ENCODE peak calls at places on chromosomes 2 and 18, in five cellular contexts. H is heart left ventricle, R is OCI-LY7, U is stomach, X is breast epithelium. E is an unnamed sample. For H3K9me3, the result is how much of the 10 kb centered on the place peaks cover.

GRCh38 chr18:58058720-58059119 is 14.7 kb downstream of the NEDD4L start:
- DNase-seq in R (no peak), U (no peak), X (no peak), H (no peak), E (no peak)

GRCh38 chr2:61181382-61182058 is 19.5 kb downstream of the C2orf74 start:
- DNase-seq in X (no peak), H (no peak), R (no peak), U (no peak), E (no peak)

GRCh38 chr2:182666674-182667320 is 49.3 kb upstream of the DNAJC10 start:
- DNase-seq in H (no peak), X (no peak), R (peak), U (no peak), E (no peak)

GRCh38 chr2:23602113-23602512 is 217.1 kb downstream of the KLHL29 start:
- DNase-seq in U (no peak), X (no peak), R (no peak), H (peak), E (no peak)

GRCh38 chr2:53768233-53768542 is 584 bp downstream of the CHAC2 start:
- DNase-seq in X (no peak), H (no peak), R (peak), U (no peak), E (peak)

GRCh38 chr2:241932895-241933174 is 63.3 kb downstream of the RTP5 start:
- DNase-seq in U (no peak), R (no peak), H (no peak), X (no peak), E (peak)

GRCh38 chr2:88071365-88071764 is 3.7 kb downstream of the SMYD1 start:
- DNase-seq in U (no peak), X (no peak), H (no peak), R (no peak), E (no peak)

GRCh38 chr2:129797489-129798300 is 181.8 kb upstream of the RAB6C start:
- DNase-seq in U (no peak), H (no peak), X (no peak), R (no peak), E (no peak)

GRCh38 chr18:58638446-58638845 is 9.6 kb upstream of the ALPK2 start:
- DNase-seq in R (peak), H (no peak), U (no peak), X (no peak), E (no peak)

GRCh38 chr2:236870401-236870800 is 215.3 kb upstream of the COPS8 start:
- DNase-seq in X (no peak), R (no peak), U (no peak), H (no peak), E (no peak)

GRCh38 chr2:218230882-218231281 is 13.9 kb downstream of the ARPC2 start:
- DNase-seq in U (peak), R (no peak), X (no peak), H (no peak), E (no peak)

GRCh38 chr2:172734711-172735645 is 667 bp upstream of the RAPGEF4 start:
- DNase-seq in U (no peak), X (no peak), H (no peak), R (no peak), E (no peak)

GRCh38 chr18:35478520-35479435 is 19.0 kb downstream of the INO80C start:
- DNase-seq in U (peak), R (no peak), X (no peak), H (no peak), E (no peak)

DNA sequence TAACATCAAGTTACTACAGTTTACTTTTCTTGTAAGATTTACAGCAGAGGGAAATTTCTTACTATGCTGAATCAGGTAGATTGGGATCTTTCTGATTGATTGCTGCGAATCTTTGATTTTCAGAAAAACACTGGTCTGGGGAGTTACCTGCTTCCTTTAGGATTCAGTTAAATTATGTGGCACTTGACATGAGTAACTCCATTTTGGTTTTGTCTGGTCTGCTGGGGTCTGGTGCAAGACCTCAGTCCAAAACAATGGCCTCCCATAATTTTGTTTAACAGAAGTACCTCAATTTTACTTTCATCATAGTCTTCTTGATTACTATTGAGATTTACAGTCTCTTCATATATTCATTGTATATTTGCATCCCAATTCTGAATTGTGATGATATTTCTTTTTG is 775.5 kb downstream of the TRIB2 start:
- DNase-seq in U (no peak), H (no peak), X (no peak), R (no peak), E (no peak)
- H3K9me3 ChIP-seq in U (under half), H (under half), X (under half), R (under half), E (under half)

DNA sequence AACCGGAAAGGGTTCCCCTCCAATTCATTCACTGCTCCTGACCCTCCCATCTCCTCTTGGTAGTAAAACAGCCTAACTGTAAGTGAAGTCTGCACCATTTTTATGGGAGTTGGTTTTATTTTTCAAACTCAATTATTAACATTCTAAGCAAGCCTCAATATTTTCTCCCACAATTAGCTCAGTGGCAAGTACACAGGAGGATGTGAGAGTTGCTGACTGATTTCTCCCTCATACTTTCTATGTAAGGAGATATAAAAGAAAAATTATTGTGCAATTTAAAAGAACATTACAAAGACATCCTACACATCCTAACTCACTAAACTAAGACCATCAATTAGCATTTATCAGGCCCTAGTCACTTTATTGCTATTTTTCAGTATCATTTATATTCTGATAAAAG is 73.9 kb downstream of the PIAS2 start:
- DNase-seq in R (no peak), X (no peak), H (no peak), U (no peak), E (no peak)
- H3K9me3 ChIP-seq in R (under half), X (under half), H (under half), U (under half), E (under half)

GRCh38 chr18:71673954-71674353 is 870.2 kb downstream of the CBLN2 start:
- DNase-seq in X (no peak), R (no peak), H (no peak), U (no peak), E (no peak)
- H3K9me3 ChIP-seq in X (under half), R (under half), H (under half), U (under half), E (under half)

DNA sequence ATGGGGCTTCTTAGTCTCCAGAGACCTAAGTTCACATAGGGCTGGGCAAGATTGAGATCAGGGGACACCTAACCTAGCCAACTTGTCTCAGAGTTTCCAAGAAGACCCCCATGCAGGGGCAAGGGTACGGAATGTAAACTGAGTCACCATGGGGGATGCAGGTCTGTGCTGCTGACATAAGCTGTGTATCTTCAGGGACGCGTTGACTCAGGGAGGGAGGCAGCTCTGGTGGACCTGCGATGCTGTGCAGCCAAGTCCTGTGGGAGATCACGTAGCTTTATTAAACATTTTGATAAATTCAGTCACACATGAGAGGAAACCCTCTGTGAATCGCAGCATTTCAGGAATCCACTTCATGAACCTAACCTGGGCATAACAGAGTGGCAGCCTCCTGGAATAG is 216.0 kb downstream of the ANKRD30B start:
- DNase-seq in X (no peak), H (no peak), U (no peak), R (no peak), E (no peak)
- H3K9me3 ChIP-seq in X (under half), H (under half), U (under half), R (under half), E (under half)

GRCh38 chr2:37201208-37201607 is 4.9 kb downstream of the CEBPZOS start:
- DNase-seq in U (no peak), H (no peak), X (no peak), R (no peak), E (no peak)

GRCh38 chr2:37198681-37199065 is 2.4 kb downstream of the CEBPZOS start:
- DNase-seq in R (no peak), U (no peak), X (no peak), H (no peak), E (no peak)

GRCh38 chr2:37201766-37202165 is 5.5 kb downstream of the CEBPZOS start:
- DNase-seq in U (no peak), H (no peak), R (peak), X (no peak), E (no peak)

GRCh38 chr2:37205689-37206341 is 9.5 kb downstream of the CEBPZOS start:
- DNase-seq in X (no peak), H (no peak), U (no peak), R (no peak), E (no peak)

DNA sequence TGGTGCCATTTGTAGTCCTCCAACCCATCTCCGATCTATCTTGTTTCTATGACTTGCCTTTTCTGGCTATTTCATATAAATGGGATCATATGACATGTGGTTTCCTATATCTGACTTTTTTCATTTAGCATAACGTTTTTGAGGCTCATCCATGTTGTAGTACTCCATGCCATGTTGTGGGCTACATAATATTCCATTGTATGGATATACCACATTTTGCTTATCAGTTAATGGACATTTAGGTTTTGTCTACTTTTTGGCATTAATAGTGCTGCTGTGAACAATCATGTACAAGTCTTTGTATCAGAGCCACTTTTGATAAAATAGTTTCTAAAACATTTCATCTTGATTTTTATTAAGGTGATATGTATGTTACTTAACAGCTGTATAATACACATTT is 7.4 kb downstream of the CEBPZOS start:
- DNase-seq in X (no peak), H (no peak), U (no peak), R (no peak), E (no peak)
- H3K9me3 ChIP-seq in X (under half), H (under half), U (under half), R (under half), E (under half)

GRCh38 chr18:70827632-70828031 is 538.8 kb downstream of the SOCS6 start:
- DNase-seq in U (no peak), R (no peak), X (no peak), H (no peak), E (no peak)
- H3K9me3 ChIP-seq in U (under half), R (under half), X (under half), H (under half), E (under half)

GRCh38 chr2:108945969-108946368 is 43.1 kb downstream of the EDAR start:
- DNase-seq in U (no peak), H (peak), X (no peak), R (no peak), E (no peak)
- H3K9me3 ChIP-seq in U (under half), H (under half), X (under half), R (under half), E (under half)

DNA sequence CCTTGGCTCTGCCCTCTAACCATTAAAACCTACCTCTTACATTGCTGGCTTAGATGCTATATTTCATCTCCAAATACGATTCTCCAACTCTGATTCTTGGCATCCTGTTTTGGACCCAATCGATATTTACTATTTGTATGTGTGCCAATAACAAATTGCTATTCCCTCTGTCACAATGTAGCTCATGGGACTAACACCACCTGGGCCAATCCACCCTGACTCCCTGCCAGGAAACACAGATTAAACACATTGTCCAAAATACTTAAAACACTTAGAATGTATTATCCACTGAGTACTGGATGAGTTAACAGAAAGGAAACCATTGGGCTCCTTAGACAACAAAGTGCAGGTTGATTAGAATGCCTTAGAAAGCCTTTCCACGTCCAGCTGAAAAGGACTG is 79.5 kb upstream of the ARHGAP28 start:
- DNase-seq in R (no peak), X (no peak), U (no peak), H (no peak), E (no peak)
- H3K9me3 ChIP-seq in R (under half), X (under half), U (under half), H (under half), E (under half)

GRCh38 chr18:78890388-78890787 is 89.2 kb upstream of the SALL3 start:
- DNase-seq in U (no peak), R (no peak), H (no peak), X (no peak), E (no peak)
- H3K9me3 ChIP-seq in U (under half), R (under half), H (half or more), X (half or more), E (under half)

E was measured in ovary.